ENCODE peak calls at places on chromosomes 2 and 18, in five cellular contexts. W is ovary, Z is transverse colon, L is suprapubic skin, J is A549. M is an unnamed sample.
A peak's percentile ranks its signal among the peaks of the same experiment; 100 is the strongest.

GRCh38 chr2:12109363-12110017 is 363.1 kb downstream of the LPIN1 start:
- DNase-seq in W (no peak), Z (no peak), L (no peak), J (no peak), M (no peak)

GRCh38 chr2:43123056-43123455 is 103.3 kb downstream of the ZFP36L2 start:
- DNase-seq in W (no peak), Z (no peak), L (no peak), J (no peak), M (no peak)

GRCh38 chr18:10291568-10291981 is 162.9 kb upstream of the APCDD1 start:
- DNase-seq in W (no peak), Z (no peak), L (no peak), J (no peak), M (no peak)

GRCh38 chr18:75261430-75262223 is 51.0 kb downstream of the TSHZ1 start:
- DNase-seq in W (no peak), Z (no peak), L (no peak), J (no peak), M (no peak)

GRCh38 chr2:240663791-240664190 is 18.9 kb downstream of the AQP12B start:
- DNase-seq in W (no peak), Z (no peak), L (no peak), J (no peak), M (no peak)

GRCh38 chr2:239081622-239082021 is 233.7 kb downstream of the TWIST2 start:
- DNase-seq in W (no peak), Z (no peak), L (no peak), J (no peak), M (no peak)

GRCh38 chr2:127581050-127581345 is 45.5 kb downstream of the MYO7B start:
- DNase-seq in W (no peak), Z (no peak), L (no peak), J (no peak), M (no peak)

GRCh38 chr2:46010925-46011490 is 286.2 kb upstream of the EPAS1 start:
- DNase-seq in W (no peak), Z (no peak), L (no peak), J (peak; percentile 72), M (no peak)

GRCh38 chr2:169363570-169364150 is 1.3 kb upstream of the LRP2 start:
- DNase-seq in W (no peak), Z (peak; percentile 12), L (no peak), J (peak; percentile 22), M (peak; percentile 66)

GRCh38 chr2:150479075-150479915 is 8.2 kb downstream of the RND3 start:
- DNase-seq in W (no peak), Z (no peak), L (no peak), J (no peak), M (no peak)

GRCh38 chr2:150482667-150483260 is 4.7 kb downstream of the RND3 start:
- DNase-seq in W (no peak), Z (no peak), L (no peak), J (no peak), M (no peak)

GRCh38 chr2:150482111-150482510 is 5.4 kb downstream of the RND3 start:
- DNase-seq in W (no peak), Z (no peak), L (no peak), J (no peak), M (no peak)

GRCh38 chr2:150480241-150480640 is 7.2 kb downstream of the RND3 start:
- DNase-seq in W (no peak), Z (no peak), L (no peak), J (no peak), M (no peak)

GRCh38 chr2:150480971-150481830 is 6.3 kb downstream of the RND3 start:
- DNase-seq in W (no peak), Z (no peak), L (no peak), J (no peak), M (no peak)
- TF ChIP-seq POLR2A in W (no peak), Z (no peak), L (no peak), J (no peak), M (peak; percentile 19)

GRCh38 chr2:236548179-236548918 is 21.3 kb upstream of the ACKR3 start:
- DNase-seq in W (no peak), Z (no peak), L (no peak), J (no peak), M (no peak)

GRCh38 chr2:236545814-236546480 is 23.7 kb upstream of the ACKR3 start:
- DNase-seq in W (no peak), Z (no peak), L (no peak), J (no peak), M (no peak)

GRCh38 chr2:236545248-236545658 is 24.4 kb upstream of the ACKR3 start:
- DNase-seq in W (no peak), Z (no peak), L (no peak), J (no peak), M (no peak)

GRCh38 chr2:236547725-236548124 is 21.9 kb upstream of the ACKR3 start:
- DNase-seq in W (no peak), Z (no peak), L (no peak), J (no peak), M (no peak)

GRCh38 chr2:236546561-236546961 is 23.1 kb upstream of the ACKR3 start:
- DNase-seq in W (no peak), Z (no peak), L (no peak), J (no peak), M (no peak)
- TF ChIP-seq POLR2A in W (no peak), Z (no peak), L (no peak), J (no peak), M (no peak)

DNA sequence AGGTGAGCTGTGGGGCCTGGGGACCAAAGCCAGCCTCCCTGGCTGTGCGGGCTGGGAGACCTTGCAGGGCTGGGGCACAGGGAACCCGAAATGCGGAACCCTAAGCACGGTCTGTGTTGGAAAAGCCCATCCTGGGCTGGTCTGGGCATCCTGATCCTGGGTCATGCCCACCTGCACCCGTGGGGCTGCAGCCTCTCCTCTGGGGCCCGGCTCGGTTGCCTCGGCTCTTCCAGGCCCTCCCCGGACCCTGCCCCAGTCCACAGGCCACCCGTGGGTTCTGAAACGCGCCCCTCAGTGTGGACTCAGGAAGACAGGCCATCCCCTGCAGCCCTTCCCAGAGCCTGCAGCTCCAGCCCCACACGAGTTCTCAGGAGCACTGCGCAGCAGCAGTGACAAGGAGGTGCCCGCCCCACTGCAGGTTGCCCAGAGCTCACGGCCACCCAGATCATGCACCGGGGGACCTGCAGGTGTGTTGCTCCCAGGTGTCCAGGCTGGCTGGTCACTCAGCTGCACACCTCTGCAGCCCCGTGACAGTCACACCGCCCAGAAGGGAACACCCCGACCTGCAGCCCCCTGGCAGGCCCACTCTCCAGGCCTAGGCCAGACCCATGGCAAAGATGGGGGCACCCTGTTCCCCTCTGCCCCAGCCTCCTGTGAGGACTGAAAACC is 12.2 kb upstream of the NFATC1 start:
- DNase-seq in W (no peak), Z (no peak), L (peak; percentile 59), J (no peak), M (no peak)
- TF ChIP-seq POLR2A in W (no peak), Z (no peak), L (no peak), J (no peak), M (no peak)

GRCh38 chr2:201071305-201072200 is at the start of the genes HYCC2 and NDUFB3:
- DNase-seq in W (peak; percentile 88), Z (peak; percentile 94), L (peak; percentile 94), J (peak; percentile 96), M (peak; percentile 93)
- TF ChIP-seq POLR2A in W (peak; percentile 64), Z (peak; percentile 88), L (no peak), J (peak; percentile 53), M (peak; percentile 64)

GRCh38 chr2:47521666-47522285 is 118.8 kb downstream of the MSH2 start:
- DNase-seq in W (no peak), Z (no peak), L (no peak), J (no peak), M (no peak)
- TF ChIP-seq POLR2A in W (no peak), Z (no peak), L (no peak), J (no peak), M (no peak)